ENCODE peak calls at places on chromosomes 12 and 14, in six cellular contexts. One of them, this sample, is unnamed.

GRCh38 chr12:4807813-4808212 is 87.6 kb downstream of the GALNT8 start:
- DNase-seq in CD8-positive, alpha-beta memory T cell: no peak
- DNase-seq in DMS153: no peak
- DNase-seq in B cell: no peak
- DNase-seq in HEK293T: no peak
- DNase-seq in CD8-positive, alpha-beta T cell: no peak
- DNase-seq in this sample: no peak

GRCh38 chr12:56223571-56224101 is 506 bp upstream of the NABP2 start:
- DNase-seq in CD8-positive, alpha-beta memory T cell: no peak
- DNase-seq in DMS153: no peak
- DNase-seq in B cell: no peak
- DNase-seq in HEK293T: no peak
- DNase-seq in CD8-positive, alpha-beta T cell: no peak
- DNase-seq in this sample: no peak

GRCh38 chr12:89368386-89368785 is 16.1 kb upstream of the DUSP6 start:
- DNase-seq in CD8-positive, alpha-beta memory T cell: no peak
- DNase-seq in DMS153: no peak
- DNase-seq in B cell: no peak
- DNase-seq in HEK293T: no peak
- DNase-seq in CD8-positive, alpha-beta T cell: no peak
- DNase-seq in this sample: no peak

GRCh38 chr12:58310368-58310767 is 369.0 kb downstream of the ATP23 start:
- DNase-seq in CD8-positive, alpha-beta memory T cell: no peak
- DNase-seq in DMS153: no peak
- DNase-seq in B cell: no peak
- DNase-seq in HEK293T: no peak
- DNase-seq in CD8-positive, alpha-beta T cell: no peak
- DNase-seq in this sample: no peak

GRCh38 chr14:69853774-69854173 is 25.4 kb upstream of the SMOC1 start:
- DNase-seq in CD8-positive, alpha-beta memory T cell: no peak
- DNase-seq in DMS153: no peak
- DNase-seq in B cell: no peak
- DNase-seq in HEK293T: no peak
- DNase-seq in CD8-positive, alpha-beta T cell: no peak
- DNase-seq in this sample: no peak

GRCh38 chr12:5808956-5809355 is 136.1 kb downstream of the ANO2 start:
- DNase-seq in CD8-positive, alpha-beta memory T cell: no peak
- DNase-seq in DMS153: no peak
- DNase-seq in B cell: no peak
- DNase-seq in HEK293T: no peak
- DNase-seq in CD8-positive, alpha-beta T cell: no peak
- DNase-seq in this sample: no peak

GRCh38 chr14:92950773-92951172 is 27.8 kb downstream of the CHGA start:
- DNase-seq in CD8-positive, alpha-beta memory T cell: no peak
- DNase-seq in DMS153: no peak
- DNase-seq in B cell: no peak
- DNase-seq in HEK293T: no peak
- DNase-seq in CD8-positive, alpha-beta T cell: no peak
- DNase-seq in this sample: no peak

GRCh38 chr12:44476683-44477082 is 399.4 kb downstream of the NELL2 start:
- DNase-seq in CD8-positive, alpha-beta memory T cell: no peak
- DNase-seq in DMS153: no peak
- DNase-seq in B cell: no peak
- DNase-seq in HEK293T: no peak
- DNase-seq in CD8-positive, alpha-beta T cell: no peak
- DNase-seq in this sample: no peak

GRCh38 chr12:87344699-87345098 is 684.5 kb downstream of the C12orf50 start:
- DNase-seq in CD8-positive, alpha-beta memory T cell: no peak
- DNase-seq in DMS153: no peak
- DNase-seq in B cell: no peak
- DNase-seq in HEK293T: no peak
- DNase-seq in CD8-positive, alpha-beta T cell: no peak
- DNase-seq in this sample: peak

GRCh38 chr12:42097971-42098370 is 46.7 kb downstream of the GXYLT1 start:
- DNase-seq in CD8-positive, alpha-beta memory T cell: peak
- DNase-seq in DMS153: no peak
- DNase-seq in B cell: no peak
- DNase-seq in HEK293T: no peak
- DNase-seq in CD8-positive, alpha-beta T cell: no peak
- DNase-seq in this sample: peak

GRCh38 chr14:84112589-84112988 is 1417.4 kb upstream of the FLRT2 start:
- DNase-seq in CD8-positive, alpha-beta memory T cell: no peak
- DNase-seq in DMS153: no peak
- DNase-seq in B cell: no peak
- DNase-seq in HEK293T: no peak
- DNase-seq in CD8-positive, alpha-beta T cell: no peak
- DNase-seq in this sample: no peak

GRCh38 chr14:75559045-75559444 is 19.4 kb upstream of the FLVCR2 start:
- DNase-seq in CD8-positive, alpha-beta memory T cell: no peak
- DNase-seq in DMS153: no peak
- DNase-seq in B cell: no peak
- DNase-seq in HEK293T: no peak
- DNase-seq in CD8-positive, alpha-beta T cell: no peak
- DNase-seq in this sample: no peak

GRCh38 chr12:9098115-9098452 is 17.6 kb downstream of the A2M start:
- DNase-seq in CD8-positive, alpha-beta memory T cell: no peak
- DNase-seq in DMS153: no peak
- DNase-seq in B cell: no peak
- DNase-seq in HEK293T: no peak
- DNase-seq in CD8-positive, alpha-beta T cell: no peak
- DNase-seq in this sample: no peak

GRCh38 chr14:99388286-99388685 is 92.4 kb downstream of the SETD3 start:
- DNase-seq in CD8-positive, alpha-beta memory T cell: no peak
- DNase-seq in DMS153: no peak
- DNase-seq in B cell: no peak
- DNase-seq in HEK293T: no peak
- DNase-seq in CD8-positive, alpha-beta T cell: no peak
- DNase-seq in this sample: no peak

GRCh38 chr14:67319142-67319541 is 40.5 kb downstream of the ATP6V1D start:
- DNase-seq in CD8-positive, alpha-beta memory T cell: no peak
- DNase-seq in DMS153: no peak
- DNase-seq in B cell: no peak
- DNase-seq in HEK293T: no peak
- DNase-seq in CD8-positive, alpha-beta T cell: no peak
- DNase-seq in this sample: no peak

GRCh38 chr12:51371295-51371953 is 19.8 kb downstream of the GALNT6 start:
- DNase-seq in CD8-positive, alpha-beta memory T cell: no peak
- DNase-seq in DMS153: no peak
- DNase-seq in B cell: no peak
- DNase-seq in HEK293T: peak
- DNase-seq in CD8-positive, alpha-beta T cell: no peak
- DNase-seq in this sample: no peak

GRCh38 chr14:89276424-89276975 is 140.5 kb downstream of the FOXN3 start:
- DNase-seq in CD8-positive, alpha-beta memory T cell: no peak
- DNase-seq in DMS153: no peak
- DNase-seq in B cell: peak
- DNase-seq in HEK293T: no peak
- DNase-seq in CD8-positive, alpha-beta T cell: no peak
- DNase-seq in this sample: peak

GRCh38 chr12:8045952-8046944 is 13.7 kb downstream of the FOXJ2 start:
- DNase-seq in CD8-positive, alpha-beta memory T cell: peak
- DNase-seq in DMS153: peak
- DNase-seq in B cell: peak
- DNase-seq in HEK293T: peak
- DNase-seq in CD8-positive, alpha-beta T cell: peak
- DNase-seq in this sample: peak

GRCh38 chr12:69389836-69390235 is 30.3 kb downstream of the YEATS4 start:
- DNase-seq in CD8-positive, alpha-beta memory T cell: no peak
- DNase-seq in DMS153: no peak
- DNase-seq in B cell: no peak
- DNase-seq in HEK293T: no peak
- DNase-seq in CD8-positive, alpha-beta T cell: no peak
- DNase-seq in this sample: no peak

GRCh38 chr12:70044170-70044569 is 199.1 kb upstream of the CNOT2 start:
- DNase-seq in CD8-positive, alpha-beta memory T cell: no peak
- DNase-seq in DMS153: no peak
- DNase-seq in B cell: no peak
- DNase-seq in HEK293T: no peak
- DNase-seq in CD8-positive, alpha-beta T cell: no peak
- DNase-seq in this sample: peak

GRCh38 chr12:12995088-12995487 is 5.0 kb downstream of the HEBP1 start:
- DNase-seq in CD8-positive, alpha-beta memory T cell: no peak
- DNase-seq in DMS153: no peak
- DNase-seq in B cell: no peak
- DNase-seq in HEK293T: no peak
- DNase-seq in CD8-positive, alpha-beta T cell: no peak
- DNase-seq in this sample: no peak

GRCh38 chr14:70662816-70663215 is 21.1 kb downstream of the TTC9 start:
- DNase-seq in CD8-positive, alpha-beta memory T cell: no peak
- DNase-seq in DMS153: no peak
- DNase-seq in B cell: no peak
- DNase-seq in HEK293T: no peak
- DNase-seq in CD8-positive, alpha-beta T cell: no peak
- DNase-seq in this sample: no peak

GRCh38 chr12:124451016-124451415 is 116.4 kb downstream of the NCOR2 start:
- DNase-seq in CD8-positive, alpha-beta memory T cell: no peak
- DNase-seq in DMS153: no peak
- DNase-seq in B cell: no peak
- DNase-seq in HEK293T: no peak
- DNase-seq in CD8-positive, alpha-beta T cell: no peak
- DNase-seq in this sample: no peak

GRCh38 chr12:69534389-69534822 is 50.9 kb upstream of the CCT2 start:
- DNase-seq in CD8-positive, alpha-beta memory T cell: no peak
- DNase-seq in DMS153: no peak
- DNase-seq in B cell: no peak
- DNase-seq in HEK293T: peak
- DNase-seq in CD8-positive, alpha-beta T cell: no peak
- DNase-seq in this sample: peak

GRCh38 chr12:66170606-66171005 is 810 bp upstream of the TMBIM4 start:
- DNase-seq in CD8-positive, alpha-beta memory T cell: no peak
- DNase-seq in DMS153: no peak
- DNase-seq in B cell: no peak
- DNase-seq in HEK293T: no peak
- DNase-seq in CD8-positive, alpha-beta T cell: no peak
- DNase-seq in this sample: no peak

GRCh38 chr14:104732931-104733681 is 9.1 kb downstream of the ADSS1 start:
- DNase-seq in CD8-positive, alpha-beta memory T cell: no peak
- DNase-seq in DMS153: no peak
- DNase-seq in B cell: no peak
- DNase-seq in HEK293T: no peak
- DNase-seq in CD8-positive, alpha-beta T cell: no peak
- DNase-seq in this sample: no peak

GRCh38 chr14:28651148-28651547 is 115.4 kb upstream of the FOXG1 start:
- DNase-seq in CD8-positive, alpha-beta memory T cell: no peak
- DNase-seq in DMS153: no peak
- DNase-seq in B cell: no peak
- DNase-seq in HEK293T: no peak
- DNase-seq in CD8-positive, alpha-beta T cell: no peak
- DNase-seq in this sample: no peak

GRCh38 chr12:30797689-30798088 is 42.9 kb upstream of the CAPRIN2 start:
- DNase-seq in CD8-positive, alpha-beta memory T cell: no peak
- DNase-seq in DMS153: no peak
- DNase-seq in B cell: no peak
- DNase-seq in HEK293T: no peak
- DNase-seq in CD8-positive, alpha-beta T cell: no peak
- DNase-seq in this sample: no peak

GRCh38 chr14:105165134-105165704 is 3.4 kb downstream of the JAG2 start:
- DNase-seq in CD8-positive, alpha-beta memory T cell: no peak
- DNase-seq in DMS153: peak
- DNase-seq in B cell: no peak
- DNase-seq in HEK293T: no peak
- DNase-seq in CD8-positive, alpha-beta T cell: no peak
- DNase-seq in this sample: no peak

GRCh38 chr12:53055471-53056266 is 5.8 kb downstream of the TNS2 start:
- DNase-seq in CD8-positive, alpha-beta memory T cell: no peak
- DNase-seq in DMS153: no peak
- DNase-seq in B cell: no peak
- DNase-seq in HEK293T: no peak
- DNase-seq in CD8-positive, alpha-beta T cell: no peak
- DNase-seq in this sample: no peak

GRCh38 chr12:38711055-38711454 is 194.3 kb downstream of the CPNE8 start:
- DNase-seq in CD8-positive, alpha-beta memory T cell: no peak
- DNase-seq in DMS153: no peak
- DNase-seq in B cell: no peak
- DNase-seq in HEK293T: no peak
- DNase-seq in CD8-positive, alpha-beta T cell: no peak
- DNase-seq in this sample: no peak

GRCh38 chr12:121519227-121519626 is 61.6 kb downstream of the KDM2B start:
- DNase-seq in CD8-positive, alpha-beta memory T cell: no peak
- DNase-seq in DMS153: no peak
- DNase-seq in B cell: no peak
- DNase-seq in HEK293T: no peak
- DNase-seq in CD8-positive, alpha-beta T cell: no peak
- DNase-seq in this sample: no peak

GRCh38 chr14:50051706-50052105 is 64.7 kb downstream of the VCPKMT start:
- DNase-seq in CD8-positive, alpha-beta memory T cell: no peak
- DNase-seq in DMS153: no peak
- DNase-seq in B cell: no peak
- DNase-seq in HEK293T: no peak
- DNase-seq in CD8-positive, alpha-beta T cell: no peak
- DNase-seq in this sample: no peak

GRCh38 chr14:89899917-89900680 is 54.4 kb downstream of the EFCAB11 start:
- DNase-seq in CD8-positive, alpha-beta memory T cell: peak
- DNase-seq in DMS153: no peak
- DNase-seq in B cell: no peak
- DNase-seq in HEK293T: peak
- DNase-seq in CD8-positive, alpha-beta T cell: no peak
- DNase-seq in this sample: peak

GRCh38 chr12:49483621-49484020 is 55.2 kb upstream of the KCNH3 start:
- DNase-seq in CD8-positive, alpha-beta memory T cell: no peak
- DNase-seq in DMS153: no peak
- DNase-seq in B cell: no peak
- DNase-seq in HEK293T: no peak
- DNase-seq in CD8-positive, alpha-beta T cell: no peak
- DNase-seq in this sample: no peak

GRCh38 chr12:42473130-42473529 is 116.4 kb downstream of the PRICKLE1 start:
- DNase-seq in CD8-positive, alpha-beta memory T cell: no peak
- DNase-seq in DMS153: no peak
- DNase-seq in B cell: no peak
- DNase-seq in HEK293T: no peak
- DNase-seq in CD8-positive, alpha-beta T cell: no peak
- DNase-seq in this sample: no peak

This sample was measured in OCI-M1.